ENCODE peak calls at places on chromosomes 5 and 9, in ten cellular contexts. One of them, this sample, is unnamed.

GRCh38 chr9:69430206-69430605 is 105.2 kb downstream of the ENTREP1 start:
- DNase-seq in HCT116: no peak
- DNase-seq in body of pancreas: no peak
- DNase-seq in cardiac muscle cell: no peak
- DNase-seq in GM23338: no peak
- DNase-seq in IMR-90: no peak
- DNase-seq in sigmoid colon: peak
- DNase-seq in fibroblast of mammary gland: no peak
- DNase-seq in cardiac fibroblast: no peak
- DNase-seq in heart left ventricle: no peak
- DNase-seq in this sample: no peak

GRCh38 chr5:55226027-55226933 is 835 bp downstream of the MCIDAS start:
- DNase-seq in HCT116: peak
- DNase-seq in body of pancreas: peak
- DNase-seq in cardiac muscle cell: peak
- DNase-seq in GM23338: peak
- DNase-seq in IMR-90: peak
- DNase-seq in sigmoid colon: no peak
- DNase-seq in fibroblast of mammary gland: peak
- DNase-seq in cardiac fibroblast: peak
- DNase-seq in heart left ventricle: peak
- DNase-seq in this sample: peak

GRCh38 chr5:110362252-110362651 is 364.2 kb downstream of the TMEM232 start:
- DNase-seq in HCT116: no peak
- DNase-seq in body of pancreas: no peak
- DNase-seq in cardiac muscle cell: no peak
- DNase-seq in GM23338: no peak
- DNase-seq in IMR-90: no peak
- DNase-seq in sigmoid colon: no peak
- DNase-seq in fibroblast of mammary gland: no peak
- DNase-seq in cardiac fibroblast: no peak
- DNase-seq in heart left ventricle: no peak
- DNase-seq in this sample: no peak

GRCh38 chr5:112036206-112036605 is 279.2 kb upstream of the NREP start:
- DNase-seq in HCT116: no peak
- DNase-seq in body of pancreas: no peak
- DNase-seq in cardiac muscle cell: no peak
- DNase-seq in GM23338: no peak
- DNase-seq in IMR-90: peak
- DNase-seq in sigmoid colon: no peak
- DNase-seq in fibroblast of mammary gland: no peak
- DNase-seq in cardiac fibroblast: no peak
- DNase-seq in heart left ventricle: no peak
- DNase-seq in this sample: peak

GRCh38 chr5:82975396-82975795 is 101.8 kb downstream of the TMEM167A start:
- DNase-seq in HCT116: no peak
- DNase-seq in body of pancreas: no peak
- DNase-seq in cardiac muscle cell: peak
- DNase-seq in GM23338: peak
- DNase-seq in IMR-90: no peak
- DNase-seq in sigmoid colon: no peak
- DNase-seq in fibroblast of mammary gland: no peak
- DNase-seq in cardiac fibroblast: no peak
- DNase-seq in heart left ventricle: no peak
- DNase-seq in this sample: no peak

GRCh38 chr5:112136773-112137172 is 282.3 kb downstream of the EPB41L4A start:
- DNase-seq in HCT116: no peak
- DNase-seq in body of pancreas: no peak
- DNase-seq in cardiac muscle cell: peak
- DNase-seq in GM23338: no peak
- DNase-seq in IMR-90: no peak
- DNase-seq in sigmoid colon: no peak
- DNase-seq in fibroblast of mammary gland: no peak
- DNase-seq in cardiac fibroblast: peak
- DNase-seq in heart left ventricle: no peak
- DNase-seq in this sample: no peak

GRCh38 chr9:19781240-19781639 is 7.6 kb downstream of the SLC24A2 start:
- DNase-seq in HCT116: no peak
- DNase-seq in body of pancreas: no peak
- DNase-seq in cardiac muscle cell: no peak
- DNase-seq in GM23338: peak
- DNase-seq in IMR-90: no peak
- DNase-seq in sigmoid colon: no peak
- DNase-seq in fibroblast of mammary gland: no peak
- DNase-seq in cardiac fibroblast: no peak
- DNase-seq in heart left ventricle: no peak
- DNase-seq in this sample: no peak

GRCh38 chr5:75235711-75236110 is 967 bp downstream of the ANKRD31 start:
- DNase-seq in HCT116: no peak
- DNase-seq in body of pancreas: no peak
- DNase-seq in cardiac muscle cell: no peak
- DNase-seq in GM23338: no peak
- DNase-seq in IMR-90: no peak
- DNase-seq in sigmoid colon: no peak
- DNase-seq in fibroblast of mammary gland: no peak
- DNase-seq in cardiac fibroblast: no peak
- DNase-seq in heart left ventricle: no peak
- DNase-seq in this sample: no peak

GRCh38 chr5:27568811-27569210 is 530.4 kb upstream of the CDH9 start:
- DNase-seq in HCT116: no peak
- DNase-seq in body of pancreas: no peak
- DNase-seq in cardiac muscle cell: peak
- DNase-seq in GM23338: no peak
- DNase-seq in IMR-90: no peak
- DNase-seq in sigmoid colon: no peak
- DNase-seq in fibroblast of mammary gland: peak
- DNase-seq in cardiac fibroblast: peak
- DNase-seq in heart left ventricle: no peak
- DNase-seq in this sample: no peak

GRCh38 chr9:120855827-120856636 is 13.3 kb upstream of the PSMD5 start:
- DNase-seq in HCT116: no peak
- DNase-seq in body of pancreas: no peak
- DNase-seq in cardiac muscle cell: no peak
- DNase-seq in GM23338: no peak
- DNase-seq in IMR-90: no peak
- DNase-seq in sigmoid colon: no peak
- DNase-seq in fibroblast of mammary gland: no peak
- DNase-seq in cardiac fibroblast: no peak
- DNase-seq in heart left ventricle: no peak
- DNase-seq in this sample: no peak

GRCh38 chr5:168734657-168735344 is 155.6 kb upstream of the PANK3 start:
- DNase-seq in HCT116: no peak
- DNase-seq in body of pancreas: peak
- DNase-seq in cardiac muscle cell: peak
- DNase-seq in GM23338: no peak
- DNase-seq in IMR-90: peak
- DNase-seq in sigmoid colon: peak
- DNase-seq in fibroblast of mammary gland: peak
- DNase-seq in cardiac fibroblast: peak
- DNase-seq in heart left ventricle: no peak
- DNase-seq in this sample: peak

GRCh38 chr5:145903113-145903512 is 30.3 kb upstream of the GRXCR2 start:
- DNase-seq in HCT116: peak
- DNase-seq in body of pancreas: no peak
- DNase-seq in cardiac muscle cell: no peak
- DNase-seq in GM23338: peak
- DNase-seq in IMR-90: no peak
- DNase-seq in sigmoid colon: no peak
- DNase-seq in fibroblast of mammary gland: no peak
- DNase-seq in cardiac fibroblast: no peak
- DNase-seq in heart left ventricle: no peak
- DNase-seq in this sample: no peak
- TF ChIP-seq CTCF in HCT116: no peak
- TF ChIP-seq CTCF in body of pancreas: no peak
- TF ChIP-seq CTCF in cardiac muscle cell: peak
- TF ChIP-seq CTCF in GM23338: no peak
- TF ChIP-seq CTCF in IMR-90: peak
- TF ChIP-seq CTCF in sigmoid colon: no peak
- TF ChIP-seq CTCF in fibroblast of mammary gland: peak
- TF ChIP-seq CTCF in cardiac fibroblast: peak
- TF ChIP-seq CTCF in heart left ventricle: no peak
- TF ChIP-seq CTCF in this sample: peak

GRCh38 chr5:175056831-175057230 is 332.4 kb downstream of the MSX2 start:
- DNase-seq in HCT116: no peak
- DNase-seq in body of pancreas: no peak
- DNase-seq in cardiac muscle cell: no peak
- DNase-seq in GM23338: no peak
- DNase-seq in IMR-90: no peak
- DNase-seq in sigmoid colon: no peak
- DNase-seq in fibroblast of mammary gland: no peak
- DNase-seq in cardiac fibroblast: no peak
- DNase-seq in heart left ventricle: no peak
- DNase-seq in this sample: no peak

GRCh38 chr5:175059687-175060194 is 335.4 kb downstream of the MSX2 start:
- DNase-seq in HCT116: peak
- DNase-seq in body of pancreas: peak
- DNase-seq in cardiac muscle cell: no peak
- DNase-seq in GM23338: peak
- DNase-seq in IMR-90: peak
- DNase-seq in sigmoid colon: peak
- DNase-seq in fibroblast of mammary gland: no peak
- DNase-seq in cardiac fibroblast: no peak
- DNase-seq in heart left ventricle: peak
- DNase-seq in this sample: peak

DNA sequence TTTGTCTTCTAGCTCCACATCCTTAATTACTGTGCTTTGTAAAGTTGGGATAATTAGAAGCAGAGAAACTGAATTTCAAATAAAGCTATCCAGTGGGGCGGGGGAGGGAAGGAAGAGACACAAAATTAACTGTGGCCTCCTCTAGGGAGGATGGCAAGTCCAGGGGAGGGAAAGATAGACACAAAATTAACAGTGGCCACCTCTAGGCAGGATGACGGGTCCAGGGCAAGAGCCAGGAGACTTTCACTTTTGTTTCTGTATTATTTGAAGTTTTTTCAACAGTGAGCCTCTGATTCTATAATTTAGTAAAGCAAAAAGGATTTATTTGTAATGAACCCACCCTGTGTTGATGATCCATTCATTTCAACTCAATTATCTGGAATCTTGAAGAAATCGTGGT is 335.9 kb downstream of the MSX2 start:
- DNase-seq in HCT116: no peak
- DNase-seq in body of pancreas: no peak
- DNase-seq in cardiac muscle cell: no peak
- DNase-seq in GM23338: peak
- DNase-seq in IMR-90: no peak
- DNase-seq in sigmoid colon: no peak
- DNase-seq in fibroblast of mammary gland: no peak
- DNase-seq in cardiac fibroblast: no peak
- DNase-seq in heart left ventricle: no peak
- DNase-seq in this sample: no peak
- H3K4me3 ChIP-seq in HCT116: no peak
- H3K4me3 ChIP-seq in body of pancreas: no peak
- H3K4me3 ChIP-seq in cardiac muscle cell: no peak
- H3K4me3 ChIP-seq in GM23338: peak
- H3K4me3 ChIP-seq in IMR-90: no peak
- H3K4me3 ChIP-seq in sigmoid colon: no peak
- H3K4me3 ChIP-seq in fibroblast of mammary gland: no peak
- H3K4me3 ChIP-seq in cardiac fibroblast: no peak
- H3K4me3 ChIP-seq in heart left ventricle: peak
- H3K4me3 ChIP-seq in this sample: no peak

DNA sequence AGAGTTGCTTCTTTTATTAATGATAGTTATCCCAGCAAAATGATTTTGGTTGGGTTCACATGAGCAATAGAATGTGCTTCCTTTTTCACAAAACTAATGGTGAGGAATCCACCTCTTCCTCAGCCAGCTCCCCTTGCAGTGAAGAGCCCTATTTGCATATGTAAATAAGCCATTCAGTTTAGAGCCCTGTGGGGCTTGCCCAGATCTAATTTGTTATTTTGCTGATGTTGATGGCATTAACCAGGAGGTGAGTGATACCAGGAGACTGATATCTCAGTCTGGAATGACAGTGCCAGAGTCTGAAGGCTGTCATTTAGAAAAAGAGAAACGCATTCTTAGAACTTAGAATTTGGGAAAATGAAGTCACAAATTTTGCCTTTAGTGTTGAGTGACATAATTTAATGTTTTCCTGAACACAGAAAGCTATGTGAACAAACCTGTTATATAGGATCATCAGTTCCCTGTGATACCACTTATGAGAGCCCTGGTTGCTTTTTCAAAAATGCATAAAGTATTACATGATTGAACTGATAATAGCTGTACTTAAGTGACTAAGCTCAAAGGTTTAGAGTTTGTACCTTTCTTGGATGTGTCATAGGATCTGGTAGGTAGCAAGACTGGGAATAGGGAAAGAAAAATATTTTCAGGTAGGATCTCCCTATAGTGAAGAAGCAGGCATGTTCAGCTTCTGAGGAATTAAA is 271.6 kb downstream of the MAST4 start:
- DNase-seq in HCT116: no peak
- DNase-seq in body of pancreas: no peak
- DNase-seq in cardiac muscle cell: no peak
- DNase-seq in GM23338: peak
- DNase-seq in IMR-90: no peak
- DNase-seq in sigmoid colon: no peak
- DNase-seq in fibroblast of mammary gland: no peak
- DNase-seq in cardiac fibroblast: no peak
- DNase-seq in heart left ventricle: no peak
- DNase-seq in this sample: no peak
- TF ChIP-seq CTCF in HCT116: no peak
- TF ChIP-seq CTCF in body of pancreas: no peak
- TF ChIP-seq CTCF in cardiac muscle cell: no peak
- TF ChIP-seq CTCF in GM23338: no peak
- TF ChIP-seq CTCF in IMR-90: no peak
- TF ChIP-seq CTCF in sigmoid colon: no peak
- TF ChIP-seq CTCF in fibroblast of mammary gland: no peak
- TF ChIP-seq CTCF in cardiac fibroblast: no peak
- TF ChIP-seq CTCF in heart left ventricle: no peak
- TF ChIP-seq CTCF in this sample: no peak

GRCh38 chr5:151427258-151427657 is 20.1 kb upstream of the SLC36A1 start:
- DNase-seq in HCT116: no peak
- DNase-seq in body of pancreas: no peak
- DNase-seq in cardiac muscle cell: no peak
- DNase-seq in GM23338: no peak
- DNase-seq in IMR-90: no peak
- DNase-seq in sigmoid colon: no peak
- DNase-seq in fibroblast of mammary gland: no peak
- DNase-seq in cardiac fibroblast: no peak
- DNase-seq in heart left ventricle: no peak
- DNase-seq in this sample: no peak

GRCh38 chr5:151424892-151425523 is 22.4 kb upstream of the SLC36A1 start:
- DNase-seq in HCT116: no peak
- DNase-seq in body of pancreas: no peak
- DNase-seq in cardiac muscle cell: no peak
- DNase-seq in GM23338: peak
- DNase-seq in IMR-90: no peak
- DNase-seq in sigmoid colon: no peak
- DNase-seq in fibroblast of mammary gland: no peak
- DNase-seq in cardiac fibroblast: no peak
- DNase-seq in heart left ventricle: no peak
- DNase-seq in this sample: no peak

GRCh38 chr5:151434570-151435237 is 12.7 kb upstream of the SLC36A1 start:
- DNase-seq in HCT116: no peak
- DNase-seq in body of pancreas: no peak
- DNase-seq in cardiac muscle cell: no peak
- DNase-seq in GM23338: no peak
- DNase-seq in IMR-90: no peak
- DNase-seq in sigmoid colon: no peak
- DNase-seq in fibroblast of mammary gland: no peak
- DNase-seq in cardiac fibroblast: no peak
- DNase-seq in heart left ventricle: no peak
- DNase-seq in this sample: no peak

GRCh38 chr5:151432210-151432609 is 15.2 kb upstream of the SLC36A1 start:
- DNase-seq in HCT116: no peak
- DNase-seq in body of pancreas: no peak
- DNase-seq in cardiac muscle cell: no peak
- DNase-seq in GM23338: peak
- DNase-seq in IMR-90: no peak
- DNase-seq in sigmoid colon: no peak
- DNase-seq in fibroblast of mammary gland: no peak
- DNase-seq in cardiac fibroblast: no peak
- DNase-seq in heart left ventricle: no peak
- DNase-seq in this sample: no peak

GRCh38 chr5:151430731-151431130 is 16.7 kb upstream of the SLC36A1 start:
- DNase-seq in HCT116: no peak
- DNase-seq in body of pancreas: no peak
- DNase-seq in cardiac muscle cell: no peak
- DNase-seq in GM23338: no peak
- DNase-seq in IMR-90: no peak
- DNase-seq in sigmoid colon: no peak
- DNase-seq in fibroblast of mammary gland: no peak
- DNase-seq in cardiac fibroblast: no peak
- DNase-seq in heart left ventricle: no peak
- DNase-seq in this sample: no peak
- H3K4me3 ChIP-seq in HCT116: no peak
- H3K4me3 ChIP-seq in body of pancreas: no peak
- H3K4me3 ChIP-seq in cardiac muscle cell: no peak
- H3K4me3 ChIP-seq in GM23338: no peak
- H3K4me3 ChIP-seq in IMR-90: no peak
- H3K4me3 ChIP-seq in sigmoid colon: no peak
- H3K4me3 ChIP-seq in fibroblast of mammary gland: no peak
- H3K4me3 ChIP-seq in cardiac fibroblast: no peak
- H3K4me3 ChIP-seq in heart left ventricle: no peak
- H3K4me3 ChIP-seq in this sample: no peak